ENCODE peak calls at places on chromosomes 12 and 14, in five cellular contexts. P is fibroblast of lung, Y is SJSA1, K is esophagus squamous epithelium, G is sigmoid colon. T is an unnamed sample.

GRCh38 chr12:42904683-42905418 is 315.3 kb upstream of the PRICKLE1 start:
- DNase-seq in P (no peak), Y (no peak), K (no peak), G (no peak), T (no peak)

GRCh38 chr14:22081352-22081751 is 407.7 kb upstream of the OR4E1 start:
- DNase-seq in P (no peak), Y (no peak), K (no peak), G (no peak), T (no peak)

GRCh38 chr12:105444050-105444808 is 113.7 kb downstream of the C12orf75 start:
- DNase-seq in P (peak; percentile 87), Y (no peak), K (no peak), G (no peak), T (no peak)

GRCh38 chr12:108483213-108483920 is 31.7 kb upstream of the FICD start:
- DNase-seq in P (no peak), Y (no peak), K (no peak), G (no peak), T (no peak)

GRCh38 chr12:32450363-32450762 is 51.0 kb downstream of the FGD4 start:
- DNase-seq in P (no peak), Y (no peak), K (no peak), G (no peak), T (no peak)

GRCh38 chr12:39441963-39442894 is 691 bp downstream of the KIF21A start:
- DNase-seq in P (peak; percentile 48), Y (peak; percentile 39), K (no peak), G (peak; percentile 68), T (peak; percentile 85)

GRCh38 chr14:103280278-103280917 is 53.6 kb upstream of the EIF5 start:
- DNase-seq in P (no peak), Y (no peak), K (no peak), G (no peak), T (no peak)

GRCh38 chr12:124764451-124764850 is 99.2 kb downstream of the SCARB1 start:
- DNase-seq in P (peak; percentile 81), Y (no peak), K (no peak), G (no peak), T (no peak)

GRCh38 chr14:33964599-33965317 is 13.9 kb upstream of the EGLN3 start:
- DNase-seq in P (no peak), Y (no peak), K (no peak), G (no peak), T (no peak)

GRCh38 chr12:96471368-96472040 is 17.9 kb upstream of the CFAP54 start:
- DNase-seq in P (peak; percentile 88), Y (no peak), K (no peak), G (no peak), T (no peak)

GRCh38 chr12:75315518-75315917 is 14.6 kb downstream of the CAPS2 start:
- DNase-seq in P (peak; percentile 82), Y (no peak), K (no peak), G (no peak), T (no peak)

GRCh38 chr14:21978184-21978998 is 304.8 kb upstream of the OR4E1 start:
- DNase-seq in P (no peak), Y (no peak), K (no peak), G (peak; percentile 64), T (no peak)

GRCh38 chr14:103161054-103161397 is 37.8 kb downstream of the TNFAIP2 start:
- DNase-seq in P (peak; percentile 12), Y (no peak), K (no peak), G (no peak), T (no peak)

GRCh38 chr12:59164991-59165718 is 244.9 kb upstream of the LRIG3 start:
- DNase-seq in P (peak; percentile 55), Y (no peak), K (no peak), G (no peak), T (no peak)

GRCh38 chr14:63542231-63542999 is 762 bp downstream of the PPP2R5E start:
- DNase-seq in P (peak; percentile 21), Y (peak; percentile 43), K (no peak), G (no peak), T (peak; percentile 84)

GRCh38 chr14:60933920-60934655 is 46.8 kb downstream of the TRMT5 start:
- DNase-seq in P (no peak), Y (no peak), K (no peak), G (no peak), T (no peak)

GRCh38 chr12:28099862-28100261 is 90.4 kb upstream of the CCDC91 start:
- DNase-seq in P (no peak), Y (no peak), K (no peak), G (no peak), T (no peak)

GRCh38 chr14:22333408-22334274 is 255.4 kb downstream of the DAD1 start:
- DNase-seq in P (peak; percentile 72), Y (peak; percentile 69), K (no peak), G (no peak), T (no peak)

DNA sequence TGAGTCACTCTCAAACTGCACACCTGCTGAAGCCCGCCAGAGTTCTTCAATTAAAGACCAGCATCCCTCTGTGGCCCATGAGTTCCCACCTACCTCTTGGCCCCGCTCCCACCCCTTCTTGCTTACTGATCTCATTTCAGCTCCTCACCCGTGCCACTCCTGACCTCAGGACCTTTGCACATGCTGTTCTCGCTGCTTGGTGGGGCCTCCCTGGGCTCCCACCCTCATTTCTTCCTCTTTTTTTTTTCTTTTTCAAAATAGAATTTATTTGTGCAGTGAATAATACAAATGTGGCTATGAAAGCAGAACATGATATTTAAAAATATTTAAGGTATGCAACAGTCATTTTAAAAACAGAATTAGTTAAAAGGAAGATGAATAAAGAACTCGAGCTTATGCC is 8.5 kb upstream of the SERPINA9 start:
- DNase-seq in P (no peak), Y (no peak), K (no peak), G (no peak), T (no peak)
- H3K4me1 ChIP-seq in P (no peaks in the 10 kb centered on the region), Y (no peaks in the 10 kb centered on the region), K (peaks cover 9% of the 10 kb centered on the region), G (no peaks in the 10 kb centered on the region), T (no peaks in the 10 kb centered on the region)

DNA sequence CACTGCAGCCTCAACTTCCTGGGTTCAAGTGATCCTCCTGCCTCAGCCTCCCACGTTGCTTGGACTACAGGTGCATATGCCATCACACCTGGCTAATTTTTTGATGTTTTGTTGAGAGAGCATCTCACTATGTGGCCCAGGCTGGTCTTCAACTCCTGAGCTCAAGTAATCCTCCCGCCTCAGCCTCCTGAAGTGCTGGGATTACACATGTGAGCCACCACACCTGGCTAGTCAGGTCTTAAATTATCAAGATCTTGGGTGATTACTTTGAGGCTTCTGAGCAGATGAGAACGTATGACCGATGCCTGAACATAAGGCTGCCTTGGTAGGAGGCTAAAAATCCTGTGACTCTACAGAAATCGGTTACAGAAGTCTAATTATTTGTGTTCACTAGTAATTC is 53.0 kb upstream of the FRS2 start:
- DNase-seq in P (no peak), Y (no peak), K (no peak), G (no peak), T (no peak)
- H3K27ac ChIP-seq in P (no peak overlapping the region), Y (no peak overlapping the region), K (no peak overlapping the region), G (no peak overlapping the region), T (no peak overlapping the region)

DNA sequence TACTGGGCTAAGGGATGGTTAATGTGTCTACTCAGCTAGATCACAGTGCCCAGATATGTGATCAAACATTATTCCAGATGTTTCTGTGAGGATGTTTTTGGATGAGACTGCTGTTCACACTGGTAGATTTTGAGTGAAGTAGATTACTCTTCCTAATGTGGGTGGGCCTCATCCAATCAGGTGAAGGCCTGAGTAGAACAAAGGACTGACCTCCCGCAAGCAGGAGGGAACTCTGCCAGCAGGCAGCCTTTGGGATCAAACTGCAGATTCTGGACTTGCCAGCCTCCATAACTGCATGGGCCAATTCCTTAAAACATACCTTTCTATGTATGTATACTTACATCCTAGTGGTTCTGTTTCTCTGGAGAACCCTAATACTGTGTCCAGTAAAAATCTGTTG is 219.3 kb downstream of the APAF1 start:
- DNase-seq in P (no peak), Y (no peak), K (no peak), G (no peak), T (no peak)
- H3K4me1 ChIP-seq in P (no peaks in the 10 kb centered on the region), Y (no peaks in the 10 kb centered on the region), K (no peaks in the 10 kb centered on the region), G (no peaks in the 10 kb centered on the region), T (no peaks in the 10 kb centered on the region)

DNA sequence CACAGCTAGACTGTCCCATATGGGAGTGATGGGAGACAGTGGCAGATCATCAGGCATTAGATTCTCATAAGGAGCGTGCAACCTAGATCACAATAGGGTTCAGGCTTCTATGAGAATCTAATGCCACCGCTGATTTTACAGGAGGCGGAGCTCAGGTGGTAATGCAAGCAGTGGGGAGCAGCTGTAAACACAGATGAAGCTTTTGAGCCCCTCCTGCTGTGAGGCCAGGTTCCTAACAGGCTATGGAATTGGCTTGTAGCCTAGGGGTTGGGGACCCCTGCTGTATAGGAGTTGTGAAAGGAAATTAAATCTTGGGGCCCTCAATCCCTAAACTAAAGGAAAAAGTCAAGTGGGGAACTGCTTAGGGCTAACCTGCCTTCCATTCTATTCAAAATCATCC is 29.6 kb downstream of the ADIPOR2 start:
- DNase-seq in P (no peak), Y (no peak), K (no peak), G (no peak), T (no peak)
- H3K27ac ChIP-seq in P (no peak overlapping the region), Y (no peak overlapping the region), K (no peak overlapping the region), G (no peak overlapping the region), T (no peak overlapping the region)

GRCh38 chr14:68337279-68337678 is 455.6 kb downstream of the ZFP36L1 start:
- DNase-seq in P (no peak), Y (no peak), K (no peak), G (no peak), T (no peak)

GRCh38 chr14:68332011-68332410 is 460.9 kb downstream of the ZFP36L1 start:
- DNase-seq in P (no peak), Y (no peak), K (no peak), G (no peak), T (no peak)

GRCh38 chr14:68336165-68336564 is 456.7 kb downstream of the ZFP36L1 start:
- DNase-seq in P (no peak), Y (no peak), K (no peak), G (no peak), T (no peak)

GRCh38 chr14:68333265-68333664 is 459.6 kb downstream of the ZFP36L1 start:
- DNase-seq in P (no peak), Y (no peak), K (no peak), G (no peak), T (no peak)

DNA sequence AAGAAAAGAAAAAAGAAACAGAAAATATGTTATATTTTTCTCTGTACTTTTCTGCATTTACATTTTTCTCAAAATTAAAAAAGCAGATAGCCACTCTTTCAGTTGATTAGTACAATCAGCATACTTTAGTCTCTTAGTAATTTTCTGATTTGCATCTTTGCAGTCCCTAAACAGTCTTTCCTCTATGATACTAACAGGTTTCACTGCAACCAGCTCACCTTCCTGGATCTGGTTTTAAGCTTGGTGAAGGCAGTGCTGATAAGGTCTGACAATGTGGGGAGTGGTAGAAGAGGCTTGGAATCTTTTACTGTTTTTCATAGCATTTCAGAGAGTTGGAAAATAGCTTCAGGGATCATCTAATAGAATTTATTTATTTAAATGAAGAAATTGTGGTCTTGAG is 457.6 kb downstream of the ZFP36L1 start:
- DNase-seq in P (no peak), Y (no peak), K (no peak), G (no peak), T (no peak)
- H3K4me1 ChIP-seq in P (no peaks in the 10 kb centered on the region), Y (no peaks in the 10 kb centered on the region), K (no peaks in the 10 kb centered on the region), G (no peaks in the 10 kb centered on the region), T (no peaks in the 10 kb centered on the region)

DNA sequence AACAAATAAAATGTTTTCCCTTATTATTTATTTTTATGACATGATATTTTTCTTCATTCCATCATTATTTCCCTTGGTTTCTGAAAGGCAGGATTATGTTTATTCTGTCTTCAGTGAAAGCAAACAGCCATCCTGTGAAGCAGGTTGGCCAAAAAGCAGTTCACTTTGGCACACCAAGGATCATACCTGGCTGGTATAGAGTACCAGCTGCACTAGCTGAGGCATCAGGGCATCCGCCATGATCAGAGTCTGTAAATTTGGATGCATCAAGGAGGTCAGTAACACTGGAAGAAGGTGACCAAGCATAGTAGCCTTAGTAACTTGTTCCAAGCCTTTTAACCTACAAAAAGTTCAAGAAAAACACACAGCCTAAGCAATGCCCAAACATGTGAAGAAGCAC is 123.3 kb downstream of the HECTD4 start:
- DNase-seq in P (no peak), Y (no peak), K (no peak), G (no peak), T (no peak)
- H3K27ac ChIP-seq in P (no peak overlapping the region), Y (no peak overlapping the region), K (no peak overlapping the region), G (no peak overlapping the region), T (no peak overlapping the region)